ENCODE peak calls at places on chromosomes 5 and 9, in nine cellular contexts. T is left ventricle myocardium inferior, X is cardiac fibroblast, R is GM20000, V is Peyer's patch, Z is heart right ventricle, C is glutamatergic neuron, M is GM23338, H is A673. Q is an unnamed sample.

GRCh38 chr5:149785341-149785740 is 55.2 kb downstream of the PPARGC1B start:
- DNase-seq in T (no peak), H (no peak), V (no peak), X (no peak), C (no peak), Z (no peak), R (no peak), M (no peak), Q (no peak)

GRCh38 chr9:132167192-132167591 is 5.3 kb downstream of the NTNG2 start:
- DNase-seq in M (no peak), H (no peak), Z (no peak), T (no peak), X (no peak), C (no peak), V (no peak), R (no peak), Q (no peak)

GRCh38 chr9:69936427-69936826 is 107.2 kb upstream of the MAMDC2 start:
- DNase-seq in R (no peak), T (no peak), Z (no peak), X (peak; percentile 79), C (no peak), M (no peak), H (peak; percentile 6), V (no peak), Q (no peak)

GRCh38 chr5:136004436-136004835 is 24.4 kb upstream of the TGFBI start:
- DNase-seq in C (no peak), V (no peak), Z (no peak), H (no peak), R (no peak), M (no peak), X (peak; percentile 79), T (no peak), Q (peak; percentile 43)

GRCh38 chr5:624118-624950 is 12.2 kb downstream of the CEP72 start:
- DNase-seq in R (no peak), V (no peak), H (no peak), Z (no peak), X (no peak), T (no peak), M (no peak), C (no peak), Q (no peak)

GRCh38 chr5:11415751-11416150 is 488.5 kb downstream of the CTNND2 start:
- DNase-seq in H (no peak), R (no peak), X (no peak), V (no peak), T (no peak), Z (no peak), M (no peak), C (no peak), Q (no peak)

GRCh38 chr9:88746029-88746743 is 211.2 kb downstream of the NXNL2 start:
- DNase-seq in C (no peak), H (peak; percentile 83), V (peak; percentile 59), R (no peak), Z (no peak), M (no peak), X (peak; percentile 95), T (peak; percentile 51), Q (peak; percentile 87)

GRCh38 chr5:69517763-69518212 is 25.2 kb downstream of the OCLN start:
- DNase-seq in V (no peak), R (no peak), T (no peak), Z (no peak), C (no peak), X (peak; percentile 80), H (no peak), M (no peak), Q (no peak)

GRCh38 chr9:105439428-105439827 is 8.4 kb upstream of the FSD1L start:
- DNase-seq in V (no peak), R (no peak), C (no peak), T (no peak), M (no peak), X (peak; percentile 58), H (no peak), Z (peak; percentile 38), Q (no peak)

GRCh38 chr5:137366526-137366925 is 132.6 kb downstream of the SPOCK1 start:
- DNase-seq in C (no peak), X (no peak), V (no peak), T (no peak), Z (no peak), M (no peak), H (no peak), R (no peak), Q (no peak)

GRCh38 chr5:180008433-180008832 is 63.1 kb downstream of the RNF130 start:
- DNase-seq in H (no peak), R (no peak), V (no peak), T (no peak), Z (no peak), C (no peak), M (no peak), X (no peak), Q (no peak)

GRCh38 chr5:76468625-76469410 is 65.7 kb downstream of the IQGAP2 start:
- DNase-seq in V (no peak), T (no peak), X (peak; percentile 1), M (no peak), C (no peak), R (no peak), H (no peak), Z (no peak), Q (no peak)

GRCh38 chr9:130010151-130010988 is 32.6 kb downstream of the FNBP1 start:
- DNase-seq in V (no peak), T (no peak), R (no peak), M (no peak), C (no peak), Z (no peak), H (no peak), X (no peak), Q (no peak)

GRCh38 chr5:9691261-9691660 is 61.1 kb upstream of the TAS2R1 start:
- DNase-seq in H (no peak), T (no peak), V (no peak), R (no peak), X (no peak), M (no peak), C (no peak), Z (no peak), Q (no peak)

GRCh38 chr9:4549751-4550295 is 59.6 kb downstream of the SLC1A1 start:
- DNase-seq in X (no peak), R (no peak), V (no peak), Z (no peak), M (no peak), H (no peak), T (no peak), C (no peak), Q (no peak)

GRCh38 chr9:4553951-4554381 is 63.7 kb downstream of the SLC1A1 start:
- DNase-seq in R (no peak), Z (no peak), C (no peak), V (no peak), T (no peak), M (no peak), H (no peak), X (peak; percentile 68), Q (no peak)

GRCh38 chr9:4547016-4547415 is 56.7 kb downstream of the SLC1A1 start:
- DNase-seq in V (no peak), H (peak; percentile 26), M (no peak), X (peak; percentile 71), R (no peak), Z (no peak), C (no peak), T (no peak), Q (no peak)

GRCh38 chr9:4550777-4551476 is 60.7 kb downstream of the SLC1A1 start:
- DNase-seq in T (no peak), M (no peak), C (no peak), H (no peak), X (peak; percentile 53), R (no peak), V (no peak), Z (no peak), Q (no peak)

DNA sequence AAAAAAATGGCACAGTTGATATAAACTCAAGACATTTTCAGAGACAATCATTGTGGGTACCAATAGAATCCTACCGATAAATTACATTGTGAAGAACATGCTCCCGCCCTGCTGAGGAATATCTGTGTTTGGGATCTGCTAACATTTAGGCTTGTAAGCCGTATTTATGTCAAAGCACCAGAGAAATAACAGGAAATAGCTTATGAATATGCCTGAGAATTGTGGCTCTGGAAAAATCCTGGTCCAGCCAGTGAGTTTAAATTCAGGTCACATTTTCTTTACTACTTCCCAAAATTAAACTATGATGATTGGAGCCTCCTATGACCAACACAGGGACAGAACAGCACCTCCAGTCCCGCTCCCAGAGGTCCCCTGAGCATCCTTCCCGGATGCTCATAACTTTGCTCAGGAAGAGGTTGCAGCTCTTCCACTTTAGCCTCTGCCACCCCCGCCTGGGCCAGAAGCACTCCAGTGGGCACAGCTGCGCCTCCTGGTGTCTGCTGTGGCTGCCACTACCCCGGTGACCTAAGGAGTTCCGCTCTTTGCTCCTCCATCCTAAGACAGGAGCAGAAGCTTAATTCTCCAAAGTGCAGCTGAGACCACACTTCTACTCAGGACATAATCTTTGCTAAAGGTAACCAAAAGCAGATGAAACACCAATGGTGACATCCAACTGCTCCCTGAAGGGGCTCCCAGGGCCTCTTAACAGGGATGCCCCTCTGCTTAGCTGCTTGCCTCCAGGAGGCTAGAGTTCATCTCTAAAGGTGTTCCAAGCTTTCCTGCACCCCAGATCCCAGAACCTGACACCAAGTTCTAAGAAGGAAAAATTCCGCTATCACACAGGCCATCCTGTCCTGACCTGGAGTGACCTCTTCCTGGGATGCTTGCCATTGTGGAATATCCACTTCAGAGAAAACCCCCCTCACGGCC is 58.8 kb downstream of the SLC1A1 start:
- DNase-seq in C (peak; percentile 66), M (peak; percentile 81), T (peak; percentile 22), Z (peak; percentile 12), H (peak; percentile 43), R (peak; percentile 23), V (peak; percentile 49), X (peak; percentile 32), Q (no peak)
- TF ChIP-seq CTCF in C (no peak), M (peak; percentile 89), T (peak; percentile 52), Z (peak; percentile 29), H (peak; percentile 54), R (no peak), V (no peak), X (peak; percentile 52), Q (peak; percentile 31)

GRCh38 chr9:1709347-1709746 is 305.8 kb upstream of the SMARCA2 start:
- DNase-seq in M (peak; percentile 38), V (peak; percentile 46), C (no peak), H (peak; percentile 33), X (peak; percentile 9), R (peak; percentile 12), T (no peak), Z (no peak), Q (no peak)
- TF ChIP-seq CTCF in M (peak; percentile 46), V (no peak), C (no peak), H (peak; percentile 61), X (no peak), R (peak; percentile 50), T (peak; percentile 32), Z (no peak), Q (peak; percentile 26)

GRCh38 chr9:30584559-30584958 is 1799.9 kb upstream of the ACO1 start:
- DNase-seq in C (no peak), H (no peak), X (no peak), M (no peak), Z (no peak), V (no peak), R (no peak), T (no peak), Q (no peak)
- TF ChIP-seq CTCF in C (no peak), H (no peak), X (no peak), M (no peak), Z (no peak), V (no peak), R (no peak), T (no peak), Q (no peak)

DNA sequence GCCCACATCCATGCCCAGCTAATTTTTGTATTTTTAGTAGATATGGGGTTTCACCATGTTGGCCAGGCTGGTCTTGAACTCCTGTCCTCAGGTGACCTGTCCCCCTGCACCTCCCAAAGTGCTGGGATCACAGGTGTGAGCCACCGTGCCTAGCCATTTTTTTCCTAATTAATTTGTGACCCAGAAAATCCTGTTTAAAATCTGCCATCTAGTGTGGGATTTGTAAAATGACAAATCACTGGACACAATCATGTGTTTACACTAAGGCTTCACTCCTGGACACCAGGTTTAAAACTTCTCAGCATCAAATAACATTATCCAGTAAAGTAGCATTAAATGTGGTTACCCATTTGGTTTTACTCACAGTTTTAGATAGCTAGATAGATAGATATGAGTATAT is 18.6 kb upstream of the KDM4C start:
- DNase-seq in C (no peak), R (peak; percentile 26), H (no peak), M (peak; percentile 47), X (peak; percentile 26), T (no peak), V (no peak), Z (no peak), Q (no peak)
- TF ChIP-seq CTCF in C (peak; percentile 38), R (no peak), H (peak; percentile 45), M (peak; percentile 54), X (peak; percentile 11), T (peak; percentile 35), V (no peak), Z (peak; percentile 41), Q (peak; percentile 34)

Q was measured in BJ.